ENCODE peak calls at places on chromosomes 12 and 14, in four cellular contexts. A is endothelial cell, P is BE2C, B is substantia nigra. O is an unnamed sample.

GRCh38 chr12:63966603-63966975 is 122.1 kb downstream of the SRGAP1 start:
- DNase-seq in A (no peak), B (no peak), P (no peak), O (no peak)

GRCh38 chr14:80456200-80456599 is 244.9 kb upstream of the DIO2 start:
- DNase-seq in B (no peak), P (no peak), A (no peak), O (no peak)

GRCh38 chr12:121968880-121969279 is 50.5 kb downstream of the CFAP251 start:
- DNase-seq in B (no peak), A (no peak), P (no peak), O (peak)

GRCh38 chr12:13799574-13799973 is 181.8 kb downstream of the GRIN2B start:
- DNase-seq in A (no peak), P (no peak), B (no peak), O (no peak)

GRCh38 chr12:24494401-24494800 is 454.5 kb downstream of the BCAT1 start:
- DNase-seq in P (no peak), B (no peak), A (no peak), O (no peak)

GRCh38 chr14:48805315-48805714 is 780.9 kb downstream of the RPS29 start:
- DNase-seq in B (no peak), P (no peak), A (no peak), O (no peak)

GRCh38 chr12:109580272-109580671 is 6.7 kb downstream of the MVK start:
- DNase-seq in P (no peak), A (no peak), B (no peak), O (no peak)

GRCh38 chr12:92136883-92137582 is 8.6 kb downstream of the BTG1 start:
- DNase-seq in P (no peak), B (no peak), A (no peak), O (no peak)

GRCh38 chr12:1811281-1811947 is 9.0 kb upstream of the LRTM2 start:
- DNase-seq in P (no peak), A (no peak), B (no peak), O (no peak)

GRCh38 chr12:92047058-92047826 is 98.4 kb downstream of the BTG1 start:
- DNase-seq in P (no peak), A (no peak), B (no peak), O (no peak)

GRCh38 chr14:51394391-51394790 is 154.3 kb downstream of the TMX1 start:
- DNase-seq in B (no peak), P (no peak), A (no peak), O (no peak)

GRCh38 chr14:105168979-105169507 is 467 bp upstream of the JAG2 start:
- DNase-seq in B (no peak), P (no peak), A (peak), O (no peak)

GRCh38 chr14:77099425-77100167 is 1.5 kb downstream of the CIPC start:
- DNase-seq in P (no peak), A (no peak), B (no peak), O (no peak)

GRCh38 chr12:93079271-93079670 is 150.2 kb upstream of the EEA1 start:
- DNase-seq in P (no peak), A (no peak), B (no peak), O (no peak)

GRCh38 chr12:57992001-57992400 is 50.6 kb downstream of the ATP23 start:
- DNase-seq in A (no peak), P (no peak), B (no peak), O (no peak)

GRCh38 chr14:90368946-90369721 is 27.7 kb upstream of the CALM1 start:
- DNase-seq in A (no peak), B (no peak), P (peak), O (no peak)

GRCh38 chr12:1936406-1937320 is 18.2 kb upstream of the CACNA2D4 start:
- DNase-seq in B (peak), A (no peak), P (peak), O (peak)

GRCh38 chr12:1864456-1864855 is 44.1 kb downstream of the LRTM2 start:
- DNase-seq in A (no peak), P (no peak), B (no peak), O (no peak)

GRCh38 chr14:91163316-91163715 is 49.4 kb downstream of the DGLUCY start:
- DNase-seq in B (no peak), A (no peak), P (no peak), O (no peak)

GRCh38 chr12:48454675-48455074 is 17.7 kb upstream of the ANP32D start:
- DNase-seq in B (no peak), P (no peak), A (no peak), O (no peak)

GRCh38 chr12:19546611-19547162 is 107.4 kb downstream of the AEBP2 start:
- DNase-seq in B (no peak), P (no peak), A (no peak), O (no peak)

GRCh38 chr12:1777798-1778197 is 42.6 kb upstream of the LRTM2 start:
- DNase-seq in B (no peak), P (no peak), A (no peak), O (no peak)

GRCh38 chr12:130744274-130744673 is 28.2 kb upstream of the RIMBP2 start:
- DNase-seq in A (no peak), B (no peak), P (no peak), O (no peak)

GRCh38 chr14:52402812-52403526 is 88.9 kb downstream of the PTGER2 start:
- DNase-seq in B (no peak), P (no peak), A (no peak), O (no peak)

GRCh38 chr12:64256166-64256800 is 34.2 kb upstream of the KICS2 start:
- DNase-seq in A (no peak), P (no peak), B (no peak), O (no peak)

GRCh38 chr12:3262466-3262865 is 185.3 kb downstream of the TSPAN9 start:
- DNase-seq in B (no peak), A (no peak), P (no peak), O (no peak)

GRCh38 chr12:132998742-132999141 is 12.6 kb downstream of the ZNF26 start:
- DNase-seq in P (no peak), A (no peak), B (no peak), O (no peak)

GRCh38 chr14:79542121-79542520 is 669.2 kb downstream of the DIO2 start:
- DNase-seq in A (no peak), P (no peak), B (no peak), O (no peak)

GRCh38 chr14:50247245-50247644 is 15.9 kb upstream of the SOS2 start:
- DNase-seq in P (no peak), A (no peak), B (no peak), O (no peak)

GRCh38 chr12:66169221-66170170 is at the start of gene TMBIM4:
- DNase-seq in P (peak), B (peak), A (peak), O (peak)

GRCh38 chr12:124754949-124755800 is 108.5 kb downstream of the SCARB1 start:
- DNase-seq in P (no peak), A (no peak), B (peak), O (no peak)

GRCh38 chr12:91877022-91877421 is 268.6 kb downstream of the BTG1 start:
- DNase-seq in A (no peak), B (no peak), P (no peak), O (no peak)

GRCh38 chr14:59455411-59455810 is 9.8 kb downstream of the GPR135 start:
- DNase-seq in A (no peak), B (no peak), P (no peak), O (no peak)

GRCh38 chr12:19223018-19223417 is 93.5 kb downstream of the PLEKHA5 start:
- DNase-seq in B (no peak), A (no peak), P (no peak), O (no peak)

O was measured in mesenteric fat pad.